ENCODE peak calls at places on chromosomes 2 and 18, in six cellular contexts. One of them, this sample, is unnamed.

GRCh38 chr2:187224989-187225388 is 223.1 kb downstream of the CALCRL start:
- DNase-seq in tibial nerve: no peak
- DNase-seq in AG04450: no peak
- DNase-seq in tibial artery: no peak
- DNase-seq in upper lobe of right lung: no peak
- DNase-seq in stomach: no peak
- DNase-seq in this sample: peak

GRCh38 chr18:32378705-32379104 is 92.0 kb downstream of the GAREM1 start:
- DNase-seq in stomach: peak
- DNase-seq in tibial artery: no peak
- DNase-seq in upper lobe of right lung: no peak
- DNase-seq in tibial nerve: no peak
- DNase-seq in AG04450: no peak
- DNase-seq in this sample: no peak

GRCh38 chr2:60958800-60959199 is 58.7 kb upstream of the PEX13 start:
- DNase-seq in tibial artery: no peak
- DNase-seq in upper lobe of right lung: no peak
- DNase-seq in tibial nerve: no peak
- DNase-seq in AG04450: peak
- DNase-seq in stomach: no peak
- DNase-seq in this sample: no peak

GRCh38 chr2:168961450-168962229 is 60.5 kb downstream of the G6PC2 start:
- DNase-seq in AG04450: peak
- DNase-seq in tibial artery: no peak
- DNase-seq in stomach: no peak
- DNase-seq in tibial nerve: peak
- DNase-seq in upper lobe of right lung: no peak
- DNase-seq in this sample: peak

GRCh38 chr18:77100751-77101355 is 31.7 kb downstream of the MBP start:
- DNase-seq in stomach: no peak
- DNase-seq in tibial artery: no peak
- DNase-seq in upper lobe of right lung: no peak
- DNase-seq in AG04450: no peak
- DNase-seq in tibial nerve: no peak
- DNase-seq in this sample: no peak

GRCh38 chr18:79496237-79496977 is 100.7 kb downstream of the NFATC1 start:
- DNase-seq in tibial artery: peak
- DNase-seq in stomach: no peak
- DNase-seq in AG04450: no peak
- DNase-seq in tibial nerve: no peak
- DNase-seq in upper lobe of right lung: peak
- DNase-seq in this sample: no peak

GRCh38 chr2:147808520-147808919 is 36.3 kb upstream of the ACVR2A start:
- DNase-seq in tibial nerve: no peak
- DNase-seq in stomach: no peak
- DNase-seq in tibial artery: no peak
- DNase-seq in upper lobe of right lung: no peak
- DNase-seq in AG04450: no peak
- DNase-seq in this sample: no peak

GRCh38 chr2:112140899-112141622 is 2.9 kb downstream of the FBLN7 start:
- DNase-seq in tibial nerve: no peak
- DNase-seq in AG04450: no peak
- DNase-seq in stomach: no peak
- DNase-seq in tibial artery: no peak
- DNase-seq in upper lobe of right lung: peak
- DNase-seq in this sample: no peak

GRCh38 chr18:6055711-6056110 is 160.4 kb upstream of the TMEM200C start:
- DNase-seq in stomach: no peak
- DNase-seq in tibial artery: no peak
- DNase-seq in AG04450: peak
- DNase-seq in tibial nerve: no peak
- DNase-seq in upper lobe of right lung: no peak
- DNase-seq in this sample: no peak

GRCh38 chr18:48541026-48541746 is 2.4 kb downstream of the CTIF start:
- DNase-seq in AG04450: no peak
- DNase-seq in tibial nerve: peak
- DNase-seq in upper lobe of right lung: peak
- DNase-seq in stomach: peak
- DNase-seq in tibial artery: peak
- DNase-seq in this sample: peak

GRCh38 chr2:106708189-106708588 is 177.8 kb downstream of the ST6GAL2 start:
- DNase-seq in tibial nerve: no peak
- DNase-seq in stomach: no peak
- DNase-seq in AG04450: no peak
- DNase-seq in upper lobe of right lung: no peak
- DNase-seq in tibial artery: no peak
- DNase-seq in this sample: no peak

GRCh38 chr2:150618215-150618905 is 130.9 kb upstream of the RND3 start:
- DNase-seq in tibial nerve: no peak
- DNase-seq in upper lobe of right lung: no peak
- DNase-seq in stomach: no peak
- DNase-seq in tibial artery: no peak
- DNase-seq in AG04450: no peak
- DNase-seq in this sample: no peak

GRCh38 chr2:150626934-150627336 is 139.5 kb upstream of the RND3 start:
- DNase-seq in upper lobe of right lung: no peak
- DNase-seq in tibial artery: no peak
- DNase-seq in AG04450: no peak
- DNase-seq in stomach: no peak
- DNase-seq in tibial nerve: no peak
- DNase-seq in this sample: no peak

GRCh38 chr18:47680488-47680887 is 250.0 kb downstream of the SMAD2 start:
- DNase-seq in tibial nerve: no peak
- DNase-seq in tibial artery: no peak
- DNase-seq in upper lobe of right lung: no peak
- DNase-seq in AG04450: no peak
- DNase-seq in stomach: no peak
- DNase-seq in this sample: no peak

DNA sequence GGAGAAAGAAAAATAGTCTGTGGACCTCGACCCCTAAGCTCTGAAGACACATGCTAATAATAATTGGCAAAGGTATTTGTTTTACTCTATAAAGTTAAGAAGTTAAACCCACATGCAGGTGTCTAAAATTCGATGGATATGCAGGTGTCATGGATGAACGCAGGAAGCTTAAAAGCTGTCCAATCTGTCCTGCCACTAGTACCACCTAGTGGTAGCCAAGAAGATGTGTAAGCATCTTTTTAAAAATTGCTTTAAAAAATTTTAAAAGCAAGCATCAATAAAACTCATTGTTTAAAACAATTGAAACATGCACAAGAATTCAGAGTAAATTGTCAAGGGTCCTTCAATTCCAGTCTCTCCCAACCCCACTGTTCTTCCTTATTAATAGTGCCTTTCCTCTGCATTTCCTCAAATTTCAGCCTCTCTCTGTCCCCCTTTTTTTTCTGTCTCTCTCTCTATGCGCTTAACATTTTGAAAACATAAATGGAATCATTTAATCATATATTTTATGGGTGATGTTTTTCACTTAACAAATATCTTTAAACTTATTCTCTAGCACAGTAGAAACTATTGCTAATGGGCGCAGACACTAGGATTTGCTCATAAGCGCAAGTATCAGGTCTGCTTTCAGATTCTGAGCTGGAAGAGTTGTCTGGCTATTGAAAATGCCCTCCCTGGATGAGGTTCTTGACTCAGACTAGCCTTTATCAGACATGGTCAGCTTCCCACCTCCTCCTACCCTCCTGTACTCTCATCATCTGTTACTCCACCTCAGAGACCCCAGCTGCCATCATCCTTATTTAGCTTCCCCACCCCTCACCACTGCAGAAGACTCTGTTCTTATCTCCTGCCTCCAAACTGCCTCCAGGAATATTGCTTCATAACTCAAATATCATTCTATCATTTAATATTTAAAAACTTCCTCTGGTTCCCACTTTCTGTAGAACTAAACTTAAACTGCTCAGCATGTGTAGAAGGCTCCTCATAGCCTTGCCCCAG is 30.8 kb upstream of the PPP3R1 start:
- DNase-seq in AG04450: no peak
- DNase-seq in tibial artery: no peak
- DNase-seq in upper lobe of right lung: no peak
- DNase-seq in tibial nerve: no peak
- DNase-seq in stomach: no peak
- DNase-seq in this sample: no peak
- TF ChIP-seq CTCF in AG04450: peak
- TF ChIP-seq CTCF in tibial artery: peak
- TF ChIP-seq CTCF in upper lobe of right lung: peak
- TF ChIP-seq CTCF in tibial nerve: peak
- TF ChIP-seq CTCF in stomach: peak
- TF ChIP-seq CTCF in this sample: peak

DNA sequence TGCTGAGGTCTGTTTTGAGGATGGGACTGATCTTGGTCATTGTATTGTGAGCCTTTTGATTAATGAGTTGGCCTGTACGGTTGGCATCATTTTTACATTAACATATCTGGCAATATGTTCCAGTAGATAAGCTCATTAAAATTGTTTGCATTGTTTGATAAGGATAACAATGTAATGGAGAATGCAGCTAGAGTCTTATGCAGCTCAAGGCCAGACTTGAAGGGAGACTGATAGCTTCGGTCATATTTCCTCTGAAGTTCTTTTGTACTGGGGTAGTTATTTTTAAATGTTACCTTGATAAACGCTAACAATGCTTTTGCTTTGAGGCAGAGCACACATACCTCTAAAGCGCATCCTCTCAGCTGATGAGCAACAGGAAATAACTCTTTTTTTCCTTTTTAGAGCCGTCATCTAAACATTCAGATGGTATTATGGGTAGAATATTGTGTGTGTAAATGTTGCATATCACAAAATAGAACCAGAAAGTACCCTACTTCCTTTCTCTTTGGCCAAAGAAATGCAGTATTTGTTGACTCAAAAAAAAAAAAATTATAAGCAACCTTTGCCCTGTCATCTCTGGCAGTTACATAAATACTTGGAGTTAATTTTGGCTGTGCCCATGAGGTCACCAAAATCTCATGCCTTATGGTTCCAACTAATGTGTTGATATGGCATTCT is 1.3 kb downstream of the MAPRE2 start:
- DNase-seq in stomach: no peak
- DNase-seq in upper lobe of right lung: no peak
- DNase-seq in tibial nerve: no peak
- DNase-seq in tibial artery: no peak
- DNase-seq in AG04450: no peak
- DNase-seq in this sample: no peak
- H3K27ac ChIP-seq in stomach: peak
- H3K27ac ChIP-seq in upper lobe of right lung: peak
- H3K27ac ChIP-seq in tibial nerve: peak
- H3K27ac ChIP-seq in tibial artery: peak
- H3K27ac ChIP-seq in AG04450: no peak
- H3K27ac ChIP-seq in this sample: no peak

DNA sequence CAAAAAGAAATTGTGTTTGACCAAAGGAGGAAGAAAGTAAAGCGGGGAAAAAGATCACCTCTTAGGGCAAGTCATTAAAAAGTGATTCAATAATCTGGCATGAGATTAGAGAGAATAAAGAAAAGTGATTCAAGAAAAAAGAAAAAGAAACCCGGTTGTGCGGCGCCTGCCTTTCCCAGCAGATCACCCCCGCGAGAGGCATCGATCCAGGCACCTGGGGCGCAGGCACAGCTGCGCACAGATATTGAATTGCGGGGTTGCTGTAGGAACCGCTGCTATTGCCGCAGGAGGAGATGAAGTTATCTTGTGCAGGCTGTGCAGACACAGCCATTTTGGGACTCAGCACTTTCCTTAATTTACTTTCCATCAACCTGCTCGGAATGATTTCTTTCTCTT is 71.2 kb downstream of the PLB1 start:
- DNase-seq in tibial artery: no peak
- DNase-seq in upper lobe of right lung: peak
- DNase-seq in stomach: no peak
- DNase-seq in AG04450: no peak
- DNase-seq in tibial nerve: no peak
- DNase-seq in this sample: no peak
- TF ChIP-seq CTCF in tibial artery: no peak
- TF ChIP-seq CTCF in upper lobe of right lung: peak
- TF ChIP-seq CTCF in stomach: no peak
- TF ChIP-seq CTCF in AG04450: no peak
- TF ChIP-seq CTCF in tibial nerve: no peak
- TF ChIP-seq CTCF in this sample: peak

GRCh38 chr2:144454466-144455287 is 65.2 kb downstream of the ZEB2 start:
- DNase-seq in tibial nerve: no peak
- DNase-seq in stomach: no peak
- DNase-seq in upper lobe of right lung: no peak
- DNase-seq in AG04450: no peak
- DNase-seq in tibial artery: no peak
- DNase-seq in this sample: no peak

GRCh38 chr2:144451443-144451842 is 68.5 kb downstream of the ZEB2 start:
- DNase-seq in tibial nerve: no peak
- DNase-seq in tibial artery: no peak
- DNase-seq in upper lobe of right lung: no peak
- DNase-seq in AG04450: no peak
- DNase-seq in stomach: no peak
- DNase-seq in this sample: no peak

GRCh38 chr2:144452169-144453038 is 67.5 kb downstream of the ZEB2 start:
- DNase-seq in stomach: no peak
- DNase-seq in AG04450: no peak
- DNase-seq in upper lobe of right lung: no peak
- DNase-seq in tibial artery: no peak
- DNase-seq in tibial nerve: no peak
- DNase-seq in this sample: peak

GRCh38 chr2:144453039-144453336 is 66.9 kb downstream of the ZEB2 start:
- DNase-seq in upper lobe of right lung: no peak
- DNase-seq in stomach: no peak
- DNase-seq in tibial artery: no peak
- DNase-seq in tibial nerve: no peak
- DNase-seq in AG04450: no peak
- DNase-seq in this sample: no peak

DNA sequence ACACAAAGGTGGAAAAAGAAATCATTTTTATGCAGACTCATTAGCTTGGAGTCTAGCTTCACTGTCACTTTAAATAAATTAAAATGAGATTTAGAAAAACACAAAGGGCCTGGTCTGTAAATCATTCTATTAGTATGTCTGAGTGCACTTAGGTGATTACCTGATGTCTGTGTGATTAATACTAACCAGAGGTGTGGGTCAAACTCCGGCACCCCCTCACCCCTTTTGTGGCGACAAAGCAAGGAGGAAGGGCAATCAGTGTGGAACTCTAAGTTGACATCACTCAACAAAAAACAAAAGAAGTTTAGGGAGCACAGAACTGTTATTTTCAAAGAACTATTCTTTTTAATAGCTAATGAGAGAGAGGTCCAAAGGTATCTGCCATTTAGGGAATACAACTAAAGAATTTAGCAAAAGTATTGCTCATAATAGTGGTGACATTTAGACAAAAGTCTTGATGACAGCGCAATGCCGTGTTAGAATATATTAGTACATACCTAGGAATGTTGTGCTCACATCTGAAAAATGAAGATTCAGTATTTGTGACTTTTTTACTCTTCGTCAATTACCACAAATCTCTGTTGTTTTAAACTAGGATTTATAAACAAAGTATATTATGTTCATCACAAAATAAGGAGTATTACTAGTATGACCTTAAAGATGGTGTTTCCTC is 66.3 kb downstream of the ZEB2 start:
- DNase-seq in stomach: no peak
- DNase-seq in upper lobe of right lung: no peak
- DNase-seq in tibial nerve: no peak
- DNase-seq in AG04450: no peak
- DNase-seq in tibial artery: no peak
- DNase-seq in this sample: no peak
- H3K27ac ChIP-seq in stomach: no peak
- H3K27ac ChIP-seq in upper lobe of right lung: peak
- H3K27ac ChIP-seq in tibial nerve: peak
- H3K27ac ChIP-seq in AG04450: no peak
- H3K27ac ChIP-seq in tibial artery: peak
- H3K27ac ChIP-seq in this sample: peak

GRCh38 chr2:15797231-15797945 is 143.0 kb upstream of the MYCN start:
- DNase-seq in stomach: no peak
- DNase-seq in tibial nerve: no peak
- DNase-seq in tibial artery: no peak
- DNase-seq in AG04450: no peak
- DNase-seq in upper lobe of right lung: no peak
- DNase-seq in this sample: peak
- TF ChIP-seq CTCF in stomach: no peak
- TF ChIP-seq CTCF in tibial nerve: no peak
- TF ChIP-seq CTCF in tibial artery: no peak
- TF ChIP-seq CTCF in AG04450: no peak
- TF ChIP-seq CTCF in upper lobe of right lung: no peak
- TF ChIP-seq CTCF in this sample: peak